ENCODE peak calls at places on chromosomes 4 and X, in four cellular contexts. T is lung, Z is tibial nerve, Q is testis. F is an unnamed sample.

GRCh38 chrX:20414066-20414465 is 147.4 kb upstream of the RPS6KA3 start:
- DNase-seq in T (no peak), Z (no peak), Q (no peak), F (no peak)

GRCh38 chr4:172650758-172651495 is 517.7 kb upstream of the GALNT7 start:
- DNase-seq in T (no peak), Z (no peak), Q (no peak), F (no peak)

GRCh38 chrX:119758682-119759332 is 419 bp downstream of the SOWAHD start:
- DNase-seq in T (no peak), Z (no peak), Q (no peak), F (no peak)

GRCh38 chr4:183571350-183572076 is 66.7 kb downstream of the ING2 start:
- DNase-seq in T (peak; percentile 88), Z (no peak), Q (peak; percentile 89), F (no peak)

GRCh38 chr4:17787315-17787714 is 5.9 kb upstream of the FAM184B start:
- DNase-seq in T (no peak), Z (no peak), Q (no peak), F (no peak)

GRCh38 chrX:150781711-150782110 is 88.5 kb downstream of the MTMR1 start:
- DNase-seq in T (no peak), Z (no peak), Q (no peak), F (no peak)

GRCh38 chrX:39260965-39261364 is 459.7 kb downstream of the MID1IP1 start:
- DNase-seq in T (no peak), Z (no peak), Q (no peak), F (no peak)

GRCh38 chr4:166073783-166074182 is 200.7 kb downstream of the TLL1 start:
- DNase-seq in T (no peak), Z (no peak), Q (no peak), F (no peak)

GRCh38 chr4:102554482-102554881 is 53.3 kb downstream of the NFKB1 start:
- DNase-seq in T (no peak), Z (no peak), Q (no peak), F (no peak)

GRCh38 chrX:108732630-108733321 is 3.6 kb downstream of the IRS4 start:
- DNase-seq in T (no peak), Z (no peak), Q (no peak), F (no peak)

GRCh38 chr4:100299441-100299840 is 109.2 kb upstream of the DDIT4L start:
- DNase-seq in T (no peak), Z (no peak), Q (no peak), F (no peak)

GRCh38 chr4:181566490-181566889 is 676.7 kb upstream of the TENM3 start:
- DNase-seq in T (no peak), Z (no peak), Q (no peak), F (no peak)

GRCh38 chrX:14916017-14916674 is 42.9 kb downstream of the MOSPD2 start:
- DNase-seq in T (no peak), Z (no peak), Q (no peak), F (no peak)

GRCh38 chr4:8275511-8275910 is 6.0 kb downstream of the HTRA3 start:
- DNase-seq in T (no peak), Z (no peak), Q (no peak), F (no peak)

GRCh38 chrX:136767104-136767941 is 13.4 kb downstream of the ARHGEF6 start:
- DNase-seq in T (peak; percentile 54), Z (no peak), Q (peak; percentile 58), F (no peak)

GRCh38 chr4:10640535-10641159 is 43.9 kb downstream of the CLNK start:
- DNase-seq in T (no peak), Z (no peak), Q (no peak), F (no peak)

GRCh38 chr4:127632420-127633403 is at the start of gene INTU:
- DNase-seq in T (peak; percentile 95), Z (peak; percentile 88), Q (peak; percentile 99), F (peak; percentile 65)

GRCh38 chr4:141905751-141906150 is 269.4 kb downstream of the IL15 start:
- DNase-seq in T (no peak), Z (no peak), Q (no peak), F (no peak)

GRCh38 chr4:130035391-130035790 is 939.4 kb downstream of the C4orf33 start:
- DNase-seq in T (no peak), Z (no peak), Q (no peak), F (no peak)

GRCh38 chr4:139454111-139454600 is at the start of gene RAB33B:
- DNase-seq in T (no peak), Z (peak; percentile 85), Q (no peak), F (no peak)

GRCh38 chrX:12206413-12206812 is 68.1 kb downstream of the FRMPD4 start:
- DNase-seq in T (no peak), Z (no peak), Q (no peak), F (no peak)

GRCh38 chr4:143482753-143483362 is 30.6 kb upstream of the SMARCA5 start:
- DNase-seq in T (no peak), Z (no peak), Q (peak; percentile 33), F (no peak)

GRCh38 chr4:105644270-105644669 is 64.2 kb downstream of the INTS12 start:
- DNase-seq in T (no peak), Z (no peak), Q (no peak), F (no peak)

GRCh38 chr4:8079031-8079885 is 79.4 kb downstream of the ABLIM2 start:
- DNase-seq in T (no peak), Z (no peak), Q (no peak), F (no peak)

GRCh38 chrX:17564689-17565409 is 172.4 kb upstream of the SCML1 start:
- DNase-seq in T (no peak), Z (no peak), Q (no peak), F (no peak)

GRCh38 chr4:116838609-116839008 is 246.8 kb downstream of the TRAM1L1 start:
- DNase-seq in T (no peak), Z (no peak), Q (no peak), F (no peak)

GRCh38 chrX:19579485-19579884 is 64.2 kb upstream of the MAP3K15 start:
- DNase-seq in T (no peak), Z (no peak), Q (no peak), F (no peak)

DNA sequence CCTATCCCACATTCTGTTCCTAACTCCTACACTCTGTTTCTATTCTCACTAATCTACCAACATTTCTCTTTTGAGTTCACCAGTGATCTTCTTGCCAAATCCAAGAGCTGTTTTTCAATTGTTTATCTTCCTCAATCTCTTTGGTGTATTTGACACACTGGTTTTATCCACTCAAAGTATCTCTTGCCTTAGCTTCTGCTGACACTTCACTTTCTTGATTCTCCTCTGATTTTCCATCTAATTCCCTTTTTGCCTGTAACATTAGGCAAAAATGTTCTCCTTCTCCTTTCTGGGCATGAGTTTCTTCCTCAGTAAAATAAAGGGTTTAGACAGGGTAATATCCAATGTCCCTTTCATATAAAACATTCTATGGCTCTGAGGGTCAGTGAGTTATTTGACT is 26.2 kb downstream of the GRIA3 start:
- DNase-seq in T (no peak), Z (no peak), Q (no peak), F (no peak)
- H3K27me3 ChIP-seq in T (no peaks in the 10 kb centered on the region), Z (no peaks in the 10 kb centered on the region), Q (no peaks in the 10 kb centered on the region), F (no peaks in the 10 kb centered on the region)

GRCh38 chr4:3703677-3704521 is 62.3 kb upstream of the ADRA2C start:
- DNase-seq in T (no peak), Z (no peak), Q (no peak), F (no peak)
- H3K27me3 ChIP-seq in T (no peaks in the 10 kb centered on the region), Z (no peaks in the 10 kb centered on the region), Q (no peaks in the 10 kb centered on the region), F (peaks cover 37% of the 10 kb centered on the region)

DNA sequence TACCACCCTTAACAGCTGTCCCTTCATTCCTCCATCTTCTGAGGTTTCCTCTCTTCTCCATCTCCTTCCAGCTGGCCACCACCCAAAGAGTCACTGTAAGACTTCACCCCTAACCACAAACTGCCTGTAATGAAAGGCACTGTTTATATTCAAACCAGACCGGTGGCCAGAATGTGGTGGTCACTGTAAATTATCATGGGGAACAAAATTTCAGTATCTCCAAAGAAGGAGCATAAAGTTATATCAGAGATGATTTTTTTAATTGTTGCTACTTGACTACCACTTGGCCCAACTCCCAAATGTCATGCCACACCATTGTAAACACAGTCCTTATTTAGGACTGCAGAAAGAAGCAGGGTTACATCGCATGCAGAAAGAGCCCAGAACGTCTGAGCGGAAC is 44.8 kb downstream of the SMARCA1 start:
- DNase-seq in T (no peak), Z (no peak), Q (no peak), F (no peak)
- H3K27me3 ChIP-seq in T (no peaks in the 10 kb centered on the region), Z (no peaks in the 10 kb centered on the region), Q (no peaks in the 10 kb centered on the region), F (no peaks in the 10 kb centered on the region)

GRCh38 chr4:1797861-1798529 is 4.9 kb downstream of the FGFR3 start:
- DNase-seq in T (no peak), Z (no peak), Q (no peak), F (no peak)
- H3K27me3 ChIP-seq in T (no peaks in the 10 kb centered on the region), Z (no peaks in the 10 kb centered on the region), Q (no peaks in the 10 kb centered on the region), F (no peaks in the 10 kb centered on the region)

GRCh38 chr4:13523591-13524503 is 20.5 kb downstream of the NKX3-2 start:
- DNase-seq in T (no peak), Z (no peak), Q (no peak), F (no peak)
- H3K27me3 ChIP-seq in T (peaks cover 15% of the 10 kb centered on the region), Z (no peaks in the 10 kb centered on the region), Q (no peaks in the 10 kb centered on the region), F (peaks cover 78% of the 10 kb centered on the region)

GRCh38 chrX:111005151-111005550 is 90.8 kb upstream of the PAK3 start:
- DNase-seq in T (no peak), Z (no peak), Q (peak; percentile 14), F (no peak)

GRCh38 chrX:111006119-111006518 is 89.9 kb upstream of the PAK3 start:
- DNase-seq in T (no peak), Z (no peak), Q (no peak), F (no peak)

GRCh38 chrX:111008126-111008525 is 87.9 kb upstream of the PAK3 start:
- DNase-seq in T (no peak), Z (no peak), Q (no peak), F (no peak)

GRCh38 chrX:111007238-111007637 is 88.8 kb upstream of the PAK3 start:
- DNase-seq in T (no peak), Z (no peak), Q (no peak), F (no peak)

DNA sequence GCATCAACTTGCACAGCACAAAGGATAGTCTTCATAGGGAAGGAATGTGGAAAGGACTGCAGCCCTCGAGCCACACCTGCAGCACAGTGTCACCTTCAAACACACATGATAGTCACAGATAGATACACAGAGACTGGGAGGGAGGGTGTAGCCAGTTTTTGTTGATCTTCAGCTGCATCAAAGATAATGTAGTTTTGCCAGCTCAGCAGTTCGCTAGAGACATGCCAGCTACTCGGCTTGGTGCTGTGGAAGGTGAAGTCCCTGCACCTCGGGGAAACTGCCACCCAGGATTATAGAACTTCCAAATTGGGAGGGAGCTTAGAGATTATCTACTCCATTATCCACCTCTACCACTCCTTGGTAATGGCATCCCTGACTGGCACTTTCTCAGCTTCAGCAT is 92.9 kb upstream of the PAK3 start:
- DNase-seq in T (no peak), Z (no peak), Q (no peak), F (no peak)
- H3K27me3 ChIP-seq in T (no peaks in the 10 kb centered on the region), Z (no peaks in the 10 kb centered on the region), Q (no peaks in the 10 kb centered on the region), F (peaks cover 4% of the 10 kb centered on the region)

GRCh38 chrX:68921937-68922456 is 93.2 kb downstream of the EFNB1 start:
- DNase-seq in T (no peak), Z (no peak), Q (no peak), F (no peak)
- H3K27me3 ChIP-seq in T (no peaks in the 10 kb centered on the region), Z (no peaks in the 10 kb centered on the region), Q (no peaks in the 10 kb centered on the region), F (peaks cover 3% of the 10 kb centered on the region)

GRCh38 chr4:121712783-121713182 is 16.0 kb upstream of the ANXA5 start:
- DNase-seq in T (no peak), Z (no peak), Q (no peak), F (no peak)

GRCh38 chr4:121709766-121710405 is 13.1 kb upstream of the ANXA5 start:
- DNase-seq in T (no peak), Z (no peak), Q (no peak), F (no peak)

GRCh38 chr4:121712001-121712655 is 15.3 kb upstream of the ANXA5 start:
- DNase-seq in T (no peak), Z (no peak), Q (no peak), F (no peak)

GRCh38 chr4:121714548-121714947 is 17.8 kb upstream of the ANXA5 start:
- DNase-seq in T (no peak), Z (no peak), Q (no peak), F (no peak)

GRCh38 chr4:121711263-121712000 is 14.7 kb upstream of the ANXA5 start:
- DNase-seq in T (peak; percentile 73), Z (peak; percentile 65), Q (peak; percentile 86), F (no peak)
- H3K27me3 ChIP-seq in T (no peaks in the 10 kb centered on the region), Z (no peaks in the 10 kb centered on the region), Q (no peaks in the 10 kb centered on the region), F (no peaks in the 10 kb centered on the region)